ENCODE peak calls at places on chromosomes 3 and 15, in ten cellular contexts. F is sigmoid colon; T is astrocyte of the spinal cord; K is breast epithelium; L is MCF 10A; Z is A549; R is RWPE2; I is choroid plexus epithelial cell; M is endothelial cell; J is CD4-positive, alpha-beta T cell. D is an unnamed sample.

GRCh38 chr15:34691024-34691423 is 63.8 kb downstream of the GJD2 start:
- DNase-seq in F (no peak), T (no peak), K (no peak), L (peak), Z (no peak), R (no peak), I (peak), M (no peak), J (no peak), D (no peak)

GRCh38 chr15:72197460-72198409 is at the start of gene GRAMD2A:
- DNase-seq in F (no peak), T (peak), K (no peak), L (peak), Z (no peak), R (peak), I (peak), M (peak), J (no peak), D (no peak)

GRCh38 chr3:197202694-197203093 is 95.7 kb downstream of the DLG1 start:
- DNase-seq in F (no peak), T (no peak), K (no peak), L (no peak), Z (no peak), R (no peak), I (no peak), M (no peak), J (no peak), D (no peak)

GRCh38 chr15:92797168-92798052 is 102.7 kb upstream of the CHD2 start:
- DNase-seq in F (no peak), T (peak), K (no peak), L (peak), Z (peak), R (peak), I (peak), M (peak), J (no peak), D (no peak)

GRCh38 chr3:177459397-177459796 is 262.1 kb upstream of the TBL1XR1 start:
- DNase-seq in F (no peak), T (peak), K (no peak), L (no peak), Z (no peak), R (no peak), I (peak), M (no peak), J (no peak), D (no peak)

GRCh38 chr3:89713196-89713595 is 605.8 kb downstream of the EPHA3 start:
- DNase-seq in F (no peak), T (no peak), K (no peak), L (no peak), Z (no peak), R (no peak), I (no peak), M (no peak), J (no peak), D (no peak)

GRCh38 chr3:48057521-48057920 is 41.3 kb upstream of the MAP4 start:
- DNase-seq in F (no peak), T (no peak), K (no peak), L (no peak), Z (no peak), R (no peak), I (peak), M (no peak), J (no peak), D (no peak)

GRCh38 chr3:40417845-40418543 is 31.0 kb downstream of the ENTPD3 start:
- DNase-seq in F (no peak), T (no peak), K (no peak), L (peak), Z (no peak), R (no peak), I (no peak), M (no peak), J (no peak), D (no peak)

GRCh38 chr3:114411811-114412803 is 118.3 kb downstream of the TIGIT start:
- DNase-seq in F (no peak), T (peak), K (no peak), L (peak), Z (peak), R (no peak), I (peak), M (no peak), J (no peak), D (no peak)

GRCh38 chr15:57780461-57780860 is 73.9 kb downstream of the POLR2M start:
- DNase-seq in F (no peak), T (no peak), K (no peak), L (no peak), Z (no peak), R (no peak), I (no peak), M (no peak), J (no peak), D (no peak)

GRCh38 chr3:56919137-56919796 is 117.5 kb upstream of the ARHGEF3 start:
- DNase-seq in F (no peak), T (no peak), K (no peak), L (no peak), Z (no peak), R (no peak), I (no peak), M (no peak), J (no peak), D (no peak)

GRCh38 chr3:118144919-118145318 is 889.7 kb downstream of the IGSF11 start:
- DNase-seq in F (no peak), T (no peak), K (no peak), L (no peak), Z (no peak), R (peak), I (no peak), M (no peak), J (no peak), D (no peak)

GRCh38 chr3:136819784-136820640 is 1.1 kb downstream of the SLC35G2 start:
- DNase-seq in F (peak), T (peak), K (no peak), L (peak), Z (peak), R (peak), I (peak), M (peak), J (peak), D (peak)

GRCh38 chr3:46871222-46871621 is 6.3 kb upstream of the PTH1R start:
- DNase-seq in F (no peak), T (no peak), K (no peak), L (no peak), Z (no peak), R (no peak), I (peak), M (no peak), J (no peak), D (no peak)

GRCh38 chr3:129628169-129628522 is 21.7 kb upstream of the PLXND1 start:
- DNase-seq in F (no peak), T (no peak), K (no peak), L (no peak), Z (no peak), R (no peak), I (no peak), M (no peak), J (no peak), D (no peak)

GRCh38 chr15:73923488-73924164 is 2.6 kb upstream of the LOXL1 start:
- DNase-seq in F (no peak), T (no peak), K (no peak), L (no peak), Z (no peak), R (no peak), I (no peak), M (no peak), J (no peak), D (no peak)

GRCh38 chr15:60137711-60138396 is 133.7 kb downstream of the FOXB1 start:
- DNase-seq in F (no peak), T (peak), K (no peak), L (no peak), Z (no peak), R (no peak), I (peak), M (no peak), J (no peak), D (no peak)

GRCh38 chr3:14791343-14791945 is 27.3 kb upstream of the FGD5 start:
- DNase-seq in F (peak), T (peak), K (no peak), L (peak), Z (peak), R (peak), I (peak), M (peak), J (peak), D (peak)

GRCh38 chr3:41158947-41159346 is 40.4 kb upstream of the CTNNB1 start:
- DNase-seq in F (no peak), T (no peak), K (no peak), L (peak), Z (no peak), R (no peak), I (peak), M (no peak), J (no peak), D (no peak)

GRCh38 chr15:28955160-28955502 is 69.4 kb downstream of the APBA2 start:
- DNase-seq in F (no peak), T (peak), K (no peak), L (no peak), Z (no peak), R (no peak), I (peak), M (no peak), J (no peak), D (no peak)

DNA sequence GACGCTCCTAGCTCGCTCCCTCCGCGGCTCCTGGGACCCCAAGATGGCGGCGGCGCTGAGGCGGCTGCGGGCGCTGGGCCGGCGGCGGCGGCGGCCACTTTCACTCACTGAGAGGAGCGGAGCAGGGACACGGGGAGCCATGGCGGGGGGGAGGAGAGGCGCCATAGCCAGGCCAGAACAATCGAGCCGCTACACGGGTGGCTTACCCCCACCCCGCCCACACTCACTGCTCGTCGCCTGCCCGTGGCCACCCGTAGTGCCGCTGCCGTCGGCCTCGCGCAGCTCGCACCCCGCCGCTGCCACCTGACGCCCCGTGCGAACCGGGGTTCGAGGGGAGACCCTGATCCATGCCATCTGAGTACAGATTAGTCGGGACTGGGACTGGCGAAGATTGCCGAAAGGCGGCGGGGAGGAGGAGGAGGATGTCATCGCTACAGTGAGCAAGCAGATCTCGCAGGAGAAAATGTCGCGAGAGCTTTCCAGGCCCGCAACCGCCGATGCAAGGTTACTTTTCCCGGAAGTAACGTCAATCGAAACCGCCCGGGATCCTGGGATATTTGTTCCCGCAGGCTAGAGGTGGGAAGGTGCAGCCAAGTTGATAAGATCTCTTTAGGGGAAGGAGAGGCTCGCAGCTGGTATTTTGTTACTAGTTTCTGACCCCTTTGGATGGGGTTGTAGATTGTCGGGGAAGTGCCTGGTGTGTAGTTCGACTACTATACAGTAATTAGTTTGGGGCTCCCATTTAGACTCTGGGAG is at the start of gene INO80:
- DNase-seq in F (peak), T (peak), K (peak), L (peak), Z (peak), R (peak), I (peak), M (peak), J (peak), D (peak)
- TF ChIP-seq CTCF in F (no peak), T (no peak), K (no peak), L (no peak), Z (no peak), R (no peak), I (no peak), M (no peak), J (no peak), D (no peak)

GRCh38 chr3:31341130-31341529 is 191.6 kb upstream of the STT3B start:
- DNase-seq in F (no peak), T (no peak), K (no peak), L (peak), Z (no peak), R (no peak), I (no peak), M (peak), J (no peak), D (no peak)
- TF ChIP-seq CTCF in F (no peak), T (no peak), K (no peak), L (no peak), Z (no peak), R (no peak), I (peak), M (no peak), J (no peak), D (no peak)

GRCh38 chr3:38474928-38475605 is 21.1 kb upstream of the EXOG start:
- DNase-seq in F (no peak), T (no peak), K (no peak), L (no peak), Z (no peak), R (no peak), I (no peak), M (no peak), J (no peak), D (no peak)
- TF ChIP-seq CTCF in F (no peak), T (no peak), K (no peak), L (no peak), Z (no peak), R (no peak), I (no peak), M (no peak), J (no peak), D (no peak)

DNA sequence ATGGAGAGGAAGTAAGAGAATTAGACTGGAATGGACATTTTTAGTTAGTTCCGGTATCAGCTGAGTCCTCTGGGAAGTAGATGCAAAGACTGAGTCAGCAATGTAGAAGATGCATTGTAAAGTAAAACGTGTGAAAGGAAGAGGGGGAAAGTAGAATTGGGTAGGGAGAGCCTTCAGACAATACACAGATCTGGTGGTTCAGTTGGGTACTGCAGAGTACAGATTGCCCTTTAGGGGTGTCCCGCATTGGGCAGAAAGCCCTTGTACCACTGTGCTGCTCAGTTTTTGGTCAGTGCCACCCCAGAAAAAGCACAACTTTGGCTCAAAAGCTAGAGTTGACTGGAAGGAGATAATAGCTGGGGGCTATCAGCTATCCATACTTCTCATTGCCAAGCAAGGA is 247.4 kb downstream of the KBTBD8 start:
- DNase-seq in F (no peak), T (no peak), K (no peak), L (no peak), Z (no peak), R (no peak), I (no peak), M (no peak), J (no peak), D (no peak)
- TF ChIP-seq CTCF in F (no peak), T (no peak), K (no peak), L (no peak), Z (no peak), R (no peak), I (no peak), M (no peak), J (no peak), D (no peak)

D was measured in neural crest cell.